ENCODE peak calls at places on chromosome 5, in nine cellular contexts. One of them, this sample, is unnamed.

GRCh38 chr5:58944221-58944620 is 361.3 kb downstream of the RAB3C start:
- DNase-seq in NCI-H69: no peak
- DNase-seq in endodermal cell: no peak
- DNase-seq in activated naive CD8-positive, alpha-beta T cell treated with anti-CD3 and anti-CD28 coated beads, Interleukin-2, amount 50 U/mL, for 24 hours: no peak
- DNase-seq in activated CD4-positive, alpha-beta T cell treated with anti-CD3 and anti-CD28 coated beads, Interleukin-2, amount 50 U/mL, for 1 hour: no peak
- DNase-seq in activated naive CD4-positive, alpha-beta T cell: no peak
- DNase-seq in NCI-H460: no peak
- DNase-seq in GM03348: no peak
- DNase-seq in sigmoid colon: no peak
- DNase-seq in this sample: no peak

GRCh38 chr5:138354926-138355378 is 2.5 kb downstream of the KDM3B start:
- DNase-seq in NCI-H69: peak; percentile 40
- DNase-seq in endodermal cell: peak; percentile 78
- DNase-seq in activated naive CD8-positive, alpha-beta T cell treated with anti-CD3 and anti-CD28 coated beads, Interleukin-2, amount 50 U/mL, for 24 hours: peak; percentile 56
- DNase-seq in activated CD4-positive, alpha-beta T cell treated with anti-CD3 and anti-CD28 coated beads, Interleukin-2, amount 50 U/mL, for 1 hour: peak; percentile 40
- DNase-seq in activated naive CD4-positive, alpha-beta T cell: no peak
- DNase-seq in NCI-H460: peak; percentile 45
- DNase-seq in GM03348: peak; percentile 84
- DNase-seq in sigmoid colon: no peak
- DNase-seq in this sample: peak; percentile 16

GRCh38 chr5:41094871-41095270 is 23.7 kb upstream of the MROH2B start:
- DNase-seq in NCI-H69: no peak
- DNase-seq in endodermal cell: no peak
- DNase-seq in activated naive CD8-positive, alpha-beta T cell treated with anti-CD3 and anti-CD28 coated beads, Interleukin-2, amount 50 U/mL, for 24 hours: no peak
- DNase-seq in activated CD4-positive, alpha-beta T cell treated with anti-CD3 and anti-CD28 coated beads, Interleukin-2, amount 50 U/mL, for 1 hour: no peak
- DNase-seq in activated naive CD4-positive, alpha-beta T cell: no peak
- DNase-seq in NCI-H460: no peak
- DNase-seq in GM03348: no peak
- DNase-seq in sigmoid colon: no peak
- DNase-seq in this sample: no peak

GRCh38 chr5:94154672-94155071 is 413.3 kb upstream of the POU5F2 start:
- DNase-seq in NCI-H69: no peak
- DNase-seq in endodermal cell: no peak
- DNase-seq in activated naive CD8-positive, alpha-beta T cell treated with anti-CD3 and anti-CD28 coated beads, Interleukin-2, amount 50 U/mL, for 24 hours: no peak
- DNase-seq in activated CD4-positive, alpha-beta T cell treated with anti-CD3 and anti-CD28 coated beads, Interleukin-2, amount 50 U/mL, for 1 hour: no peak
- DNase-seq in activated naive CD4-positive, alpha-beta T cell: no peak
- DNase-seq in NCI-H460: no peak
- DNase-seq in GM03348: no peak
- DNase-seq in sigmoid colon: no peak
- DNase-seq in this sample: no peak

GRCh38 chr5:153050496-153051179 is 439.8 kb upstream of the GRIA1 start:
- DNase-seq in NCI-H69: no peak
- DNase-seq in endodermal cell: no peak
- DNase-seq in activated naive CD8-positive, alpha-beta T cell treated with anti-CD3 and anti-CD28 coated beads, Interleukin-2, amount 50 U/mL, for 24 hours: no peak
- DNase-seq in activated CD4-positive, alpha-beta T cell treated with anti-CD3 and anti-CD28 coated beads, Interleukin-2, amount 50 U/mL, for 1 hour: no peak
- DNase-seq in activated naive CD4-positive, alpha-beta T cell: no peak
- DNase-seq in NCI-H460: no peak
- DNase-seq in GM03348: no peak
- DNase-seq in sigmoid colon: no peak
- DNase-seq in this sample: no peak

GRCh38 chr5:172383231-172383802 is 71.0 kb downstream of the SH3PXD2B start:
- DNase-seq in NCI-H69: peak; percentile 56
- DNase-seq in endodermal cell: no peak
- DNase-seq in activated naive CD8-positive, alpha-beta T cell treated with anti-CD3 and anti-CD28 coated beads, Interleukin-2, amount 50 U/mL, for 24 hours: no peak
- DNase-seq in activated CD4-positive, alpha-beta T cell treated with anti-CD3 and anti-CD28 coated beads, Interleukin-2, amount 50 U/mL, for 1 hour: no peak
- DNase-seq in activated naive CD4-positive, alpha-beta T cell: no peak
- DNase-seq in NCI-H460: no peak
- DNase-seq in GM03348: no peak
- DNase-seq in sigmoid colon: no peak
- DNase-seq in this sample: no peak

GRCh38 chr5:139795074-139796001 is at the start of gene PSD2:
- DNase-seq in NCI-H69: peak; percentile 78
- DNase-seq in endodermal cell: peak; percentile 81
- DNase-seq in activated naive CD8-positive, alpha-beta T cell treated with anti-CD3 and anti-CD28 coated beads, Interleukin-2, amount 50 U/mL, for 24 hours: no peak
- DNase-seq in activated CD4-positive, alpha-beta T cell treated with anti-CD3 and anti-CD28 coated beads, Interleukin-2, amount 50 U/mL, for 1 hour: peak; percentile 10
- DNase-seq in activated naive CD4-positive, alpha-beta T cell: no peak
- DNase-seq in NCI-H460: peak; percentile 24
- DNase-seq in GM03348: peak; percentile 67
- DNase-seq in sigmoid colon: peak; percentile 71
- DNase-seq in this sample: peak; percentile 17

GRCh38 chr5:9761706-9762105 is 131.6 kb upstream of the TAS2R1 start:
- DNase-seq in NCI-H69: no peak
- DNase-seq in endodermal cell: no peak
- DNase-seq in activated naive CD8-positive, alpha-beta T cell treated with anti-CD3 and anti-CD28 coated beads, Interleukin-2, amount 50 U/mL, for 24 hours: no peak
- DNase-seq in activated CD4-positive, alpha-beta T cell treated with anti-CD3 and anti-CD28 coated beads, Interleukin-2, amount 50 U/mL, for 1 hour: no peak
- DNase-seq in activated naive CD4-positive, alpha-beta T cell: no peak
- DNase-seq in NCI-H460: no peak
- DNase-seq in GM03348: no peak
- DNase-seq in sigmoid colon: no peak
- DNase-seq in this sample: no peak

GRCh38 chr5:68240196-68240595 is 24.6 kb downstream of the PIK3R1 start:
- DNase-seq in NCI-H69: peak; percentile 75
- DNase-seq in endodermal cell: no peak
- DNase-seq in activated naive CD8-positive, alpha-beta T cell treated with anti-CD3 and anti-CD28 coated beads, Interleukin-2, amount 50 U/mL, for 24 hours: no peak
- DNase-seq in activated CD4-positive, alpha-beta T cell treated with anti-CD3 and anti-CD28 coated beads, Interleukin-2, amount 50 U/mL, for 1 hour: no peak
- DNase-seq in activated naive CD4-positive, alpha-beta T cell: no peak
- DNase-seq in NCI-H460: no peak
- DNase-seq in GM03348: no peak
- DNase-seq in sigmoid colon: no peak
- DNase-seq in this sample: no peak

GRCh38 chr5:180389252-180390101 is 36.3 kb upstream of the GFPT2 start:
- DNase-seq in NCI-H69: no peak
- DNase-seq in endodermal cell: peak; percentile 65
- DNase-seq in activated naive CD8-positive, alpha-beta T cell treated with anti-CD3 and anti-CD28 coated beads, Interleukin-2, amount 50 U/mL, for 24 hours: no peak
- DNase-seq in activated CD4-positive, alpha-beta T cell treated with anti-CD3 and anti-CD28 coated beads, Interleukin-2, amount 50 U/mL, for 1 hour: no peak
- DNase-seq in activated naive CD4-positive, alpha-beta T cell: no peak
- DNase-seq in NCI-H460: no peak
- DNase-seq in GM03348: peak; percentile 11
- DNase-seq in sigmoid colon: peak; percentile 80
- DNase-seq in this sample: no peak

This sample was measured in T-helper 9 cell.